ENCODE peak calls at places on chromosomes 2 and 18, in seven cellular contexts. G is Calu3; W is NCI-H2081; X is activated naive CD4-positive, alpha-beta T cell; F is foreskin fibroblast; O is endothelial cell; K is endothelial cell of umbilical vein. U is an unnamed sample.
A peak's percentile ranks its signal among the peaks of the same experiment; 100 is the strongest.

GRCh38 chr2:113324684-113325160 is 46.0 kb upstream of the PAX8 start:
- DNase-seq in G (peak; percentile 71), W (peak; percentile 66), X (no peak), F (peak; percentile 85), O (peak; percentile 68), K (peak; percentile 23), U (peak; percentile 66)

GRCh38 chr2:232030229-232030628 is 68.7 kb downstream of the DIS3L2 start:
- DNase-seq in G (no peak), W (no peak), X (no peak), F (no peak), O (no peak), K (no peak), U (no peak)

GRCh38 chr2:42141687-42142475 is 27.3 kb upstream of the EML4 start:
- DNase-seq in G (no peak), W (peak; percentile 36), X (no peak), F (peak; percentile 77), O (no peak), K (peak; percentile 81), U (no peak)

GRCh38 chr2:22893773-22894517 is 491.0 kb upstream of the KLHL29 start:
- DNase-seq in G (no peak), W (no peak), X (no peak), F (no peak), O (no peak), K (no peak), U (no peak)

GRCh38 chr18:62281684-62282083 is 43.4 kb upstream of the TNFRSF11A start:
- DNase-seq in G (no peak), W (no peak), X (no peak), F (peak; percentile 90), O (no peak), K (peak; percentile 83), U (no peak)

GRCh38 chr2:200624660-200625059 is 38.8 kb downstream of the AOX1 start:
- DNase-seq in G (no peak), W (no peak), X (no peak), F (peak; percentile 93), O (no peak), K (no peak), U (no peak)

GRCh38 chr18:23835506-23835905 is 146.3 kb downstream of the LAMA3 start:
- DNase-seq in G (no peak), W (no peak), X (no peak), F (peak; percentile 36), O (no peak), K (no peak), U (no peak)

GRCh38 chr18:79547413-79548076 is 132.1 kb upstream of the CTDP1 start:
- DNase-seq in G (no peak), W (no peak), X (no peak), F (no peak), O (no peak), K (no peak), U (no peak)

GRCh38 chr18:47407736-47408135 is 156.3 kb upstream of the SKOR2 start:
- DNase-seq in G (no peak), W (no peak), X (no peak), F (no peak), O (no peak), K (no peak), U (no peak)

GRCh38 chr2:158213743-158214142 is 112.1 kb downstream of the UPP2 start:
- DNase-seq in G (no peak), W (no peak), X (no peak), F (no peak), O (no peak), K (no peak), U (no peak)

GRCh38 chr2:177265834-177266817 is 1.6 kb upstream of the NFE2L2 start:
- DNase-seq in G (no peak), W (no peak), X (no peak), F (peak; percentile 29), O (no peak), K (peak; percentile 43), U (no peak)

GRCh38 chr2:162153608-162154224 is 1.7 kb upstream of the GCG start:
- DNase-seq in G (peak; percentile 77), W (peak; percentile 66), X (no peak), F (peak; percentile 74), O (peak; percentile 68), K (peak; percentile 66), U (peak; percentile 61)

GRCh38 chr2:68357608-68358337 is 7.3 kb upstream of the PLEK start:
- DNase-seq in G (peak; percentile 35), W (peak; percentile 48), X (no peak), F (peak; percentile 77), O (peak; percentile 57), K (peak; percentile 57), U (no peak)

GRCh38 chr2:147331790-147332419 is 512.9 kb upstream of the ACVR2A start:
- DNase-seq in G (peak; percentile 53), W (peak; percentile 71), X (peak; percentile 2), F (peak; percentile 46), O (peak; percentile 53), K (no peak), U (peak; percentile 59)

GRCh38 chr2:167275066-167275465 is 386.8 kb downstream of the XIRP2 start:
- DNase-seq in G (no peak), W (no peak), X (no peak), F (no peak), O (no peak), K (no peak), U (no peak)

GRCh38 chr2:20618886-20619521 is 31.9 kb downstream of the HS1BP3 start:
- DNase-seq in G (no peak), W (no peak), X (no peak), F (no peak), O (no peak), K (no peak), U (no peak)

GRCh38 chr18:74126684-74127482 is 20.8 kb downstream of the FBXO15 start:
- DNase-seq in G (no peak), W (no peak), X (no peak), F (no peak), O (no peak), K (no peak), U (no peak)

GRCh38 chr2:206250041-206250897 is 24.2 kb upstream of the ZDBF2 start:
- DNase-seq in G (peak; percentile 41), W (no peak), X (no peak), F (peak; percentile 56), O (no peak), K (peak; percentile 33), U (peak; percentile 6)

GRCh38 chr18:59994357-59994756 is 94.6 kb downstream of the PMAIP1 start:
- DNase-seq in G (no peak), W (peak; percentile 41), X (no peak), F (peak; percentile 33), O (no peak), K (no peak), U (no peak)

GRCh38 chr2:113061896-113062770 is 3.1 kb downstream of the IL36RN start:
- DNase-seq in G (no peak), W (no peak), X (no peak), F (no peak), O (no peak), K (no peak), U (no peak)

GRCh38 chr18:7458873-7459272 is 108.2 kb upstream of the PTPRM start:
- DNase-seq in G (no peak), W (no peak), X (no peak), F (no peak), O (no peak), K (no peak), U (no peak)

GRCh38 chr18:36662000-36662399 is 166.8 kb downstream of the TPGS2 start:
- DNase-seq in G (peak; percentile 6), W (no peak), X (no peak), F (peak; percentile 41), O (peak; percentile 19), K (no peak), U (no peak)

GRCh38 chr2:180715044-180715443 is 265.4 kb upstream of the UBE2E3 start:
- DNase-seq in G (no peak), W (peak; percentile 82), X (no peak), F (no peak), O (no peak), K (no peak), U (no peak)

GRCh38 chr2:33763671-33764310 is 164.7 kb upstream of the FAM98A start:
- DNase-seq in G (no peak), W (no peak), X (no peak), F (no peak), O (no peak), K (no peak), U (no peak)

GRCh38 chr2:219551863-219552381 is 8.1 kb downstream of the TMEM198 start:
- DNase-seq in G (no peak), W (peak; percentile 37), X (peak; percentile 27), F (no peak), O (no peak), K (no peak), U (no peak)

GRCh38 chr2:97758131-97758705 is 44.8 kb downstream of the ZAP70 start:
- DNase-seq in G (no peak), W (no peak), X (no peak), F (no peak), O (no peak), K (no peak), U (no peak)

GRCh38 chr2:113896791-113897190 is 6.9 kb downstream of the ACTR3 start:
- DNase-seq in G (no peak), W (no peak), X (no peak), F (peak; percentile 27), O (no peak), K (peak; percentile 36), U (no peak)

GRCh38 chr2:85704800-85705679 is 10.9 kb downstream of the GNLY start:
- DNase-seq in G (no peak), W (no peak), X (no peak), F (no peak), O (no peak), K (no peak), U (no peak)

GRCh38 chr2:129723277-129724020 is 256.0 kb upstream of the RAB6C start:
- DNase-seq in G (no peak), W (no peak), X (no peak), F (no peak), O (no peak), K (no peak), U (no peak)

GRCh38 chr2:6368271-6368670 is 497.4 kb downstream of the CMPK2 start:
- DNase-seq in G (no peak), W (no peak), X (no peak), F (peak; percentile 41), O (no peak), K (no peak), U (no peak)

GRCh38 chr2:158266106-158266505 is 164.4 kb downstream of the UPP2 start:
- DNase-seq in G (no peak), W (peak; percentile 45), X (no peak), F (no peak), O (no peak), K (no peak), U (no peak)

GRCh38 chr2:84487298-84487996 is 28.4 kb upstream of the SUCLG1 start:
- DNase-seq in G (no peak), W (no peak), X (no peak), F (no peak), O (no peak), K (no peak), U (no peak)